ENCODE peak calls at places on chromosomes 7 and 10, in nine cellular contexts. One of them, this sample, is unnamed.

GRCh38 chr7:150325110-150325611 is 1.8 kb upstream of the ACTR3C start:
- DNase-seq in fibroblast of mammary gland: peak; percentile 26
- DNase-seq in type B pancreatic cell: no peak
- DNase-seq in upper lobe of right lung: peak; percentile 78
- DNase-seq in lower lobe of right lung: peak; percentile 77
- DNase-seq in AG09309: peak; percentile 42
- DNase-seq in AG09319: no peak
- DNase-seq in right lobe of liver: peak; percentile 54
- DNase-seq in RWPE1: no peak
- DNase-seq in this sample: no peak

GRCh38 chr7:43636093-43636492 is 53.2 kb downstream of the STK17A start:
- DNase-seq in right lobe of liver: no peak
- DNase-seq in fibroblast of mammary gland: peak; percentile 55
- DNase-seq in type B pancreatic cell: no peak
- DNase-seq in RWPE1: peak; percentile 89
- DNase-seq in upper lobe of right lung: no peak
- DNase-seq in AG09319: no peak
- DNase-seq in lower lobe of right lung: peak; percentile 74
- DNase-seq in AG09309: no peak
- DNase-seq in this sample: no peak

GRCh38 chr7:27734583-27734982 is 5.4 kb upstream of the TAX1BP1 start:
- DNase-seq in right lobe of liver: no peak
- DNase-seq in type B pancreatic cell: no peak
- DNase-seq in lower lobe of right lung: no peak
- DNase-seq in AG09309: no peak
- DNase-seq in upper lobe of right lung: no peak
- DNase-seq in fibroblast of mammary gland: no peak
- DNase-seq in AG09319: no peak
- DNase-seq in RWPE1: no peak
- DNase-seq in this sample: no peak

GRCh38 chr10:102024799-102025198 is 31.2 kb downstream of the ARMH3 start:
- DNase-seq in type B pancreatic cell: no peak
- DNase-seq in AG09319: no peak
- DNase-seq in right lobe of liver: no peak
- DNase-seq in AG09309: no peak
- DNase-seq in upper lobe of right lung: no peak
- DNase-seq in RWPE1: no peak
- DNase-seq in fibroblast of mammary gland: no peak
- DNase-seq in lower lobe of right lung: no peak
- DNase-seq in this sample: no peak

GRCh38 chr10:24706479-24707118 is 17.1 kb downstream of the ARHGAP21 start:
- DNase-seq in fibroblast of mammary gland: peak; percentile 99
- DNase-seq in AG09309: peak; percentile 83
- DNase-seq in RWPE1: peak; percentile 79
- DNase-seq in lower lobe of right lung: no peak
- DNase-seq in type B pancreatic cell: no peak
- DNase-seq in AG09319: peak; percentile 66
- DNase-seq in upper lobe of right lung: no peak
- DNase-seq in right lobe of liver: no peak
- DNase-seq in this sample: no peak

GRCh38 chr7:97013555-97013954 is 8.2 kb downstream of the DLX6 start:
- DNase-seq in AG09309: no peak
- DNase-seq in upper lobe of right lung: no peak
- DNase-seq in fibroblast of mammary gland: no peak
- DNase-seq in type B pancreatic cell: no peak
- DNase-seq in right lobe of liver: no peak
- DNase-seq in lower lobe of right lung: no peak
- DNase-seq in AG09319: no peak
- DNase-seq in RWPE1: no peak
- DNase-seq in this sample: no peak

GRCh38 chr10:33303988-33304387 is 30.5 kb downstream of the NRP1 start:
- DNase-seq in upper lobe of right lung: no peak
- DNase-seq in right lobe of liver: no peak
- DNase-seq in fibroblast of mammary gland: no peak
- DNase-seq in RWPE1: no peak
- DNase-seq in type B pancreatic cell: no peak
- DNase-seq in AG09319: no peak
- DNase-seq in AG09309: no peak
- DNase-seq in lower lobe of right lung: no peak
- DNase-seq in this sample: no peak

GRCh38 chr7:434891-435486 is 84.7 kb downstream of the PDGFA start:
- DNase-seq in AG09319: no peak
- DNase-seq in fibroblast of mammary gland: no peak
- DNase-seq in lower lobe of right lung: no peak
- DNase-seq in type B pancreatic cell: no peak
- DNase-seq in AG09309: no peak
- DNase-seq in upper lobe of right lung: no peak
- DNase-seq in right lobe of liver: peak; percentile 19
- DNase-seq in RWPE1: no peak
- DNase-seq in this sample: no peak

GRCh38 chr10:32413513-32413912 is 32.4 kb upstream of the CCDC7 start:
- DNase-seq in AG09309: peak; percentile 79
- DNase-seq in AG09319: peak; percentile 16
- DNase-seq in upper lobe of right lung: no peak
- DNase-seq in RWPE1: peak; percentile 46
- DNase-seq in right lobe of liver: no peak
- DNase-seq in fibroblast of mammary gland: peak; percentile 91
- DNase-seq in lower lobe of right lung: no peak
- DNase-seq in type B pancreatic cell: no peak
- DNase-seq in this sample: no peak

GRCh38 chr10:61304751-61305150 is 148.4 kb downstream of the TMEM26 start:
- DNase-seq in upper lobe of right lung: no peak
- DNase-seq in RWPE1: no peak
- DNase-seq in AG09309: no peak
- DNase-seq in lower lobe of right lung: no peak
- DNase-seq in fibroblast of mammary gland: peak; percentile 11
- DNase-seq in type B pancreatic cell: no peak
- DNase-seq in right lobe of liver: no peak
- DNase-seq in AG09319: no peak
- DNase-seq in this sample: no peak

GRCh38 chr7:138125598-138126111 is 49.4 kb downstream of the AKR1D1 start:
- DNase-seq in type B pancreatic cell: no peak
- DNase-seq in right lobe of liver: no peak
- DNase-seq in AG09319: no peak
- DNase-seq in upper lobe of right lung: no peak
- DNase-seq in AG09309: no peak
- DNase-seq in lower lobe of right lung: no peak
- DNase-seq in RWPE1: peak; percentile 64
- DNase-seq in fibroblast of mammary gland: peak; percentile 24
- DNase-seq in this sample: no peak

GRCh38 chr7:100008525-100008924 is 6.9 kb upstream of the ZKSCAN1 start:
- DNase-seq in type B pancreatic cell: no peak
- DNase-seq in AG09319: no peak
- DNase-seq in AG09309: no peak
- DNase-seq in upper lobe of right lung: no peak
- DNase-seq in RWPE1: no peak
- DNase-seq in fibroblast of mammary gland: no peak
- DNase-seq in right lobe of liver: no peak
- DNase-seq in lower lobe of right lung: peak; percentile 54
- DNase-seq in this sample: no peak

DNA sequence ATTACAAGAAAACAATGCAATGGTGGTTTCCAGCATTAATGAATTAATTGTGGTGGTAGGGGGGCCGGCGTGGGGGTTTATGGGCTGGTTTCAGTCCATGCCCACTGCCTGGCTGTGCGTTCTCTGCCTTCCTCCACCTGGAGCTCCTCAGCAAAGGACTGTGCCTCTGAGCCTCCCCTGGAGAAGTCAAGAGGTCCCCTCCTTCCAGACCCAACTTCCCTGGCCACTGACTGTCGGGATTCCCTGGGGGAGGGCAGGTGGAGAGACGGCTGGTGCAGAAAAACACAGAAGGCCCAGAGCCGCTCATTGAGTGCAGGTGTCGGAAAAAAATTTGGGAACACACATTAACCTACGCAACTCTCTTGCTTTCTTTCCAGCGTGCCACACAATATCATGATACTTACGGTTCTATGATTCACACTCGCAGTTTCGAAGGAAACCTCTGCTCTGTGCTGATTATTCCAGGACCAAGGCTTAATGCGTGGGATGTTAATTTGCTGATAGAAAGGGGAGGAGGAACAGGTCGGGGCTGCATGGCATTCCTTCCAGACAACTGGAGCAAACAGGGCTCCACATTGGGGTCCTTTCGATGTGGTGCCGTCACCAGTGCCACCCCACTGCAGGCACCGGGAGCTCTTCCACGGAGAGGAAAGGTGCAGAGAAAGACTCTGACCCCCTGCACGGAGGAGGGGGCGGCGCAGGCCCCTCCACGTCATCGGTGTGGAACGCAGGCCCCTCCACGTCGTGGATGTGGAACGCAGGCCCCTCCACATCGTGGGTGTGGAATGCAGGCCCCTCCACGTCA is 506.7 kb downstream of the DNAJB6 start:
- DNase-seq in upper lobe of right lung: peak; percentile 47
- DNase-seq in AG09309: no peak
- DNase-seq in AG09319: no peak
- DNase-seq in fibroblast of mammary gland: no peak
- DNase-seq in type B pancreatic cell: no peak
- DNase-seq in RWPE1: no peak
- DNase-seq in lower lobe of right lung: no peak
- DNase-seq in right lobe of liver: no peak
- DNase-seq in this sample: no peak
- TF ChIP-seq CTCF in upper lobe of right lung: no peak
- TF ChIP-seq CTCF in AG09309: no peak
- TF ChIP-seq CTCF in AG09319: no peak
- TF ChIP-seq CTCF in fibroblast of mammary gland: no peak
- TF ChIP-seq CTCF in type B pancreatic cell: no peak
- TF ChIP-seq CTCF in RWPE1: no peak
- TF ChIP-seq CTCF in lower lobe of right lung: no peak
- TF ChIP-seq CTCF in right lobe of liver: no peak
- TF ChIP-seq CTCF in this sample: no peak

DNA sequence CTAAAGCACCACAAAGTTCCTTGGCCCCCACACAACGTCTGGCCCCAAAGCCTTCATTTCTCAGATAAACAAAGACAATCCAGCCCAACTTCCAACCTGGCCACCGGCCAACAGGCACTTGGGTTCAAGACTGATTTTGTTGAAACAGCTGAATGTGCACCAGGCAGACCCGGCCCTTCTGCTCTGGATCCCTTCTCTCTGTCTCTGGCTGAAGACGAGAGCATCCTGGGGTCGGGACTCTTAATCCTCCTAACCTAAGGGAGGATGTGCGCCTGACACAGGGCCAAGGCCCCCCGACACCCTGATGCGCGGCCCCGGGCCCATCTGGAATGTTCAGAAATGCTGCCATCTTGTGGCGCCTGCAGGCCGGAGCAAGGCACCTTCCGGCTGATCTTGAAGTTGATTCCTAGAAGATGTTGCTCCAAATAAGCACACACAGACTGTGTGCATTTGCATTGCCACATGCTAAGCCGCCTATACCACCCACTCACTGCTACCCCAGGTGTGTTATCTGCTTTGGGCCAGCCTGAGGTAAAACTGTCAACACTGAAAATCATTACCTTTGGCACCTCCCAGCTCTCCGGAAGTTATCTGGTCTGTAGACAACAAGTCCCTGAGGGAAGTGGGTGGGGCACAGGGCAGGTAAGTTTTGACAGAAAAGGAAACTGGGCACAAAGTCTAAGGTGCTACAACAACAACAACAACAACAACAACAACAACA is 98.4 kb upstream of the HABP2 start:
- DNase-seq in RWPE1: peak; percentile 57
- DNase-seq in upper lobe of right lung: peak; percentile 79
- DNase-seq in AG09309: no peak
- DNase-seq in lower lobe of right lung: peak; percentile 60
- DNase-seq in right lobe of liver: peak; percentile 51
- DNase-seq in type B pancreatic cell: no peak
- DNase-seq in AG09319: no peak
- DNase-seq in fibroblast of mammary gland: peak; percentile 45
- DNase-seq in this sample: peak; percentile 69
- TF ChIP-seq CTCF in RWPE1: peak; percentile 63
- TF ChIP-seq CTCF in upper lobe of right lung: peak; percentile 77
- TF ChIP-seq CTCF in AG09309: peak; percentile 86
- TF ChIP-seq CTCF in lower lobe of right lung: peak; percentile 77
- TF ChIP-seq CTCF in right lobe of liver: peak; percentile 75
- TF ChIP-seq CTCF in type B pancreatic cell: peak; percentile 84
- TF ChIP-seq CTCF in AG09319: peak; percentile 81
- TF ChIP-seq CTCF in fibroblast of mammary gland: peak; percentile 71
- TF ChIP-seq CTCF in this sample: peak; percentile 39

GRCh38 chr7:56079450-56080185 is 13.1 kb downstream of the PHKG1 start:
- DNase-seq in right lobe of liver: peak; percentile 83
- DNase-seq in type B pancreatic cell: no peak
- DNase-seq in fibroblast of mammary gland: peak; percentile 71
- DNase-seq in lower lobe of right lung: peak; percentile 65
- DNase-seq in AG09309: no peak
- DNase-seq in AG09319: peak; percentile 49
- DNase-seq in RWPE1: no peak
- DNase-seq in upper lobe of right lung: peak; percentile 71
- DNase-seq in this sample: peak; percentile 94
- TF ChIP-seq CTCF in right lobe of liver: peak; percentile 67
- TF ChIP-seq CTCF in type B pancreatic cell: no peak
- TF ChIP-seq CTCF in fibroblast of mammary gland: peak; percentile 68
- TF ChIP-seq CTCF in lower lobe of right lung: peak; percentile 53
- TF ChIP-seq CTCF in AG09309: peak; percentile 72
- TF ChIP-seq CTCF in AG09319: peak; percentile 88
- TF ChIP-seq CTCF in RWPE1: no peak
- TF ChIP-seq CTCF in upper lobe of right lung: peak; percentile 55
- TF ChIP-seq CTCF in this sample: peak; percentile 80

GRCh38 chr10:79471776-79472175 is 26.4 kb upstream of the ZCCHC24 start:
- DNase-seq in fibroblast of mammary gland: no peak
- DNase-seq in right lobe of liver: no peak
- DNase-seq in AG09319: no peak
- DNase-seq in RWPE1: no peak
- DNase-seq in type B pancreatic cell: no peak
- DNase-seq in AG09309: no peak
- DNase-seq in lower lobe of right lung: no peak
- DNase-seq in upper lobe of right lung: no peak
- DNase-seq in this sample: no peak

GRCh38 chr10:79473511-79474095 is 28.2 kb upstream of the ZCCHC24 start:
- DNase-seq in right lobe of liver: no peak
- DNase-seq in RWPE1: no peak
- DNase-seq in fibroblast of mammary gland: no peak
- DNase-seq in lower lobe of right lung: no peak
- DNase-seq in upper lobe of right lung: no peak
- DNase-seq in AG09309: no peak
- DNase-seq in AG09319: no peak
- DNase-seq in type B pancreatic cell: no peak
- DNase-seq in this sample: no peak

GRCh38 chr10:79475119-79475653 is 29.8 kb upstream of the ZCCHC24 start:
- DNase-seq in AG09309: no peak
- DNase-seq in RWPE1: no peak
- DNase-seq in lower lobe of right lung: no peak
- DNase-seq in type B pancreatic cell: no peak
- DNase-seq in right lobe of liver: no peak
- DNase-seq in fibroblast of mammary gland: no peak
- DNase-seq in upper lobe of right lung: no peak
- DNase-seq in AG09319: no peak
- DNase-seq in this sample: no peak

GRCh38 chr10:79472449-79472848 is 27.0 kb upstream of the ZCCHC24 start:
- DNase-seq in upper lobe of right lung: no peak
- DNase-seq in fibroblast of mammary gland: no peak
- DNase-seq in AG09319: no peak
- DNase-seq in AG09309: no peak
- DNase-seq in type B pancreatic cell: no peak
- DNase-seq in RWPE1: no peak
- DNase-seq in lower lobe of right lung: no peak
- DNase-seq in right lobe of liver: no peak
- DNase-seq in this sample: no peak

GRCh38 chr10:79472951-79473350 is 27.5 kb upstream of the ZCCHC24 start:
- DNase-seq in fibroblast of mammary gland: peak; percentile 55
- DNase-seq in right lobe of liver: no peak
- DNase-seq in upper lobe of right lung: no peak
- DNase-seq in RWPE1: no peak
- DNase-seq in type B pancreatic cell: no peak
- DNase-seq in AG09309: no peak
- DNase-seq in AG09319: no peak
- DNase-seq in lower lobe of right lung: no peak
- DNase-seq in this sample: no peak
- TF ChIP-seq CTCF in fibroblast of mammary gland: no peak
- TF ChIP-seq CTCF in right lobe of liver: no peak
- TF ChIP-seq CTCF in upper lobe of right lung: no peak
- TF ChIP-seq CTCF in RWPE1: no peak
- TF ChIP-seq CTCF in type B pancreatic cell: no peak
- TF ChIP-seq CTCF in AG09309: no peak
- TF ChIP-seq CTCF in AG09319: no peak
- TF ChIP-seq CTCF in lower lobe of right lung: no peak
- TF ChIP-seq CTCF in this sample: no peak